ENCODE peak calls at places on chromosomes 12 and 14, in four cellular contexts. One of them, this sample, is unnamed.

GRCh38 chr14:60777856-60778578 is 43.5 kb downstream of the MNAT1 start:
- DNase-seq in A673: no peak
- DNase-seq in BE2C: no peak
- DNase-seq in fibroblast of lung: peak; percentile 84
- DNase-seq in this sample: peak; percentile 76

GRCh38 chr12:65916991-65917676 is 92.9 kb downstream of the HMGA2 start:
- DNase-seq in BE2C: no peak
- DNase-seq in fibroblast of lung: no peak
- DNase-seq in A673: no peak
- DNase-seq in this sample: no peak

GRCh38 chr14:49972840-49973239 is 80.0 kb downstream of the ARF6 start:
- DNase-seq in fibroblast of lung: peak; percentile 89
- DNase-seq in A673: peak; percentile 49
- DNase-seq in BE2C: no peak
- DNase-seq in this sample: peak; percentile 72

GRCh38 chr12:107368586-107368985 is 275.2 kb upstream of the CRY1 start:
- DNase-seq in fibroblast of lung: no peak
- DNase-seq in A673: no peak
- DNase-seq in BE2C: no peak
- DNase-seq in this sample: no peak

GRCh38 chr12:30887226-30887625 is 39.3 kb upstream of the TSPAN11 start:
- DNase-seq in fibroblast of lung: no peak
- DNase-seq in A673: no peak
- DNase-seq in BE2C: no peak
- DNase-seq in this sample: no peak

GRCh38 chr12:65813983-65814382 is 10.3 kb upstream of the HMGA2 start:
- DNase-seq in fibroblast of lung: no peak
- DNase-seq in BE2C: no peak
- DNase-seq in A673: peak; percentile 53
- DNase-seq in this sample: no peak

GRCh38 chr12:68632486-68632885 is 21.8 kb downstream of the RAP1B start:
- DNase-seq in BE2C: no peak
- DNase-seq in fibroblast of lung: no peak
- DNase-seq in A673: no peak
- DNase-seq in this sample: no peak

GRCh38 chr14:76762617-76763361 is 1.5 kb downstream of the VASH1 start:
- DNase-seq in BE2C: no peak
- DNase-seq in A673: no peak
- DNase-seq in fibroblast of lung: no peak
- DNase-seq in this sample: no peak

GRCh38 chr14:103084021-103084919 is at the start of gene LBHD2:
- DNase-seq in A673: peak; percentile 46
- DNase-seq in BE2C: peak; percentile 21
- DNase-seq in fibroblast of lung: no peak
- DNase-seq in this sample: no peak
- H3K4me3 ChIP-seq in A673: peak within 1 kb of the TSS; percentile 33
- H3K4me3 ChIP-seq in BE2C: no peak within 1 kb of the TSS
- H3K4me3 ChIP-seq in fibroblast of lung: no peak within 1 kb of the TSS
- H3K4me3 ChIP-seq in this sample: peak within 1 kb of the TSS; percentile 13

GRCh38 chr14:89613260-89614008 is 196.4 kb upstream of the FOXN3 start:
- DNase-seq in A673: no peak
- DNase-seq in fibroblast of lung: no peak
- DNase-seq in BE2C: no peak
- DNase-seq in this sample: no peak
- H3K4me3 ChIP-seq in A673: no peak overlapping the region
- H3K4me3 ChIP-seq in fibroblast of lung: no peak overlapping the region
- H3K4me3 ChIP-seq in BE2C: no peak overlapping the region
- H3K4me3 ChIP-seq in this sample: no peak overlapping the region

GRCh38 chr14:94612174-94612573 is at the start of gene SERPINA3:
- DNase-seq in BE2C: no peak
- DNase-seq in A673: no peak
- DNase-seq in fibroblast of lung: peak; percentile 70
- DNase-seq in this sample: no peak
- H3K4me3 ChIP-seq in BE2C: no peak within 1 kb of the TSS
- H3K4me3 ChIP-seq in A673: no peak within 1 kb of the TSS
- H3K4me3 ChIP-seq in fibroblast of lung: no peak within 1 kb of the TSS
- H3K4me3 ChIP-seq in this sample: no peak within 1 kb of the TSS

GRCh38 chr12:131894981-131895639 is 688 bp downstream of the ULK1 start:
- DNase-seq in A673: no peak
- DNase-seq in fibroblast of lung: no peak
- DNase-seq in BE2C: peak; percentile 26
- DNase-seq in this sample: no peak

GRCh38 chr12:131892711-131893604 is 1.5 kb upstream of the ULK1 start:
- DNase-seq in BE2C: no peak
- DNase-seq in fibroblast of lung: no peak
- DNase-seq in A673: no peak
- DNase-seq in this sample: no peak

GRCh38 chr12:131894313-131894860 is at the start of gene ULK1:
- DNase-seq in A673: peak; percentile 95
- DNase-seq in BE2C: peak; percentile 98
- DNase-seq in fibroblast of lung: peak; percentile 90
- DNase-seq in this sample: peak; percentile 60

GRCh38 chr12:131895640-131896079 is 1.2 kb downstream of the ULK1 start:
- DNase-seq in A673: no peak
- DNase-seq in BE2C: no peak
- DNase-seq in fibroblast of lung: no peak
- DNase-seq in this sample: no peak

DNA sequence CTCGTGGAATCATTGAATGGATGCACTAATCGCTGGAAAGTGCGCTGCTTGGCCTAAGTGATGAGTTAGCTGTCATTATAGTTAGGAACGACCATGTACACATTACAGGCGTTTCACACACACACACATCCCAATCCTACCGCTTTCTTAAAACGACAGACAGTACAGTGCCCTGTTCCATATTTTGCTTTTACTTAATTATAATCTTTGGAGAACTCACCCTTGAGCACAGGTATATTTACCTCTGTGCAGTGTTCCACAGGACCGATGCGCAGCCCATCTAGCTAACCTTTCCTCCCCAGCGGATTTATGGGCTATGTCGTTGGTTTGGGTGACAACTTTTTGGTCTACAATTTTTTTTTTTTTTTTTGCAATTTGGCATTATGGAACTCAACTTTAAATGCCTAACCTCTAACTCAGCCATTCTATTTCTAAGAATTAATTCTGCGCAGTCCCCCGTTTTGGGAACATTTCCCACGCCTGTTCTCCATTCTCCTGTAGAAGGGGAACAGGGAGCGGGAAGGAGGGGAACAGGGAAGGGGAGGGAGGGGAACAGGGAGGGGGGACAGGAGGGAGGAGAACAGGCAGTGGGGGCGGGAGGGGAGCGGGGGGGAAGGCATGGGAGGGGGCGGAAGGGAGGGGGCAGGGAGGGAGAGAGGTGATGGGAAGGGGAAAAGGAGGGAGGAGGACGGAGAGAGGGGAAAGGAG is 663 bp upstream of the ULK1 start:
- DNase-seq in BE2C: no peak
- DNase-seq in fibroblast of lung: no peak
- DNase-seq in A673: no peak
- DNase-seq in this sample: no peak
- H3K4me3 ChIP-seq in BE2C: no peak overlapping the region
- H3K4me3 ChIP-seq in fibroblast of lung: no peak overlapping the region
- H3K4me3 ChIP-seq in A673: peak overlapping the region; percentile 11
- H3K4me3 ChIP-seq in this sample: peak overlapping the region; percentile 9

GRCh38 chr14:93103392-93104080 is 12.2 kb downstream of the ITPK1 start:
- DNase-seq in fibroblast of lung: peak; percentile 20
- DNase-seq in A673: no peak
- DNase-seq in BE2C: no peak
- DNase-seq in this sample: no peak
- H3K4me3 ChIP-seq in fibroblast of lung: no peak overlapping the region
- H3K4me3 ChIP-seq in A673: no peak overlapping the region
- H3K4me3 ChIP-seq in BE2C: no peak overlapping the region
- H3K4me3 ChIP-seq in this sample: no peak overlapping the region

GRCh38 chr12:67515679-67516363 is 132.7 kb upstream of the DYRK2 start:
- DNase-seq in fibroblast of lung: peak; percentile 9
- DNase-seq in A673: no peak
- DNase-seq in BE2C: no peak
- DNase-seq in this sample: no peak
- H3K4me3 ChIP-seq in fibroblast of lung: no peak overlapping the region
- H3K4me3 ChIP-seq in A673: no peak overlapping the region
- H3K4me3 ChIP-seq in BE2C: no peak overlapping the region
- H3K4me3 ChIP-seq in this sample: no peak overlapping the region